ENCODE peak calls at places on chromosome 18, in four cellular contexts. Q is AG08396; Y is T-helper 9 cell; H is naive thymus-derived CD8-positive, alpha-beta T cell. J is an unnamed sample.

GRCh38 chr18:42850174-42850766 is 265.2 kb downstream of the RIT2 start:
- DNase-seq in Q (no peak), Y (no peak), H (no peak), J (no peak)

GRCh38 chr18:60446821-60447220 is 74.2 kb upstream of the MC4R start:
- DNase-seq in Q (no peak), Y (no peak), H (no peak), J (peak)

GRCh38 chr18:44700652-44701051 is 20.0 kb downstream of the SETBP1 start:
- DNase-seq in Q (no peak), Y (no peak), H (no peak), J (no peak)

GRCh38 chr18:65749881-65750280 is 931 bp upstream of the CDH7 start:
- DNase-seq in Q (no peak), Y (no peak), H (no peak), J (no peak)

GRCh38 chr18:44637210-44638051 is 43.3 kb upstream of the SETBP1 start:
- DNase-seq in Q (no peak), Y (no peak), H (no peak), J (peak)

GRCh38 chr18:49168281-49168680 is 217.5 kb upstream of the SMAD7 start:
- DNase-seq in Q (no peak), Y (no peak), H (no peak), J (no peak)

GRCh38 chr18:48931680-48932461 is 18.9 kb downstream of the SMAD7 start:
- DNase-seq in Q (no peak), Y (no peak), H (no peak), J (no peak)

GRCh38 chr18:59758837-59759236 is 61.6 kb upstream of the CCBE1 start:
- DNase-seq in Q (no peak), Y (no peak), H (no peak), J (no peak)

GRCh38 chr18:811192-812122 is 585 bp downstream of the YES1 start:
- DNase-seq in Q (peak), Y (no peak), H (peak), J (peak)

GRCh38 chr18:61764381-61764780 is 128.4 kb downstream of the RNF152 start:
- DNase-seq in Q (no peak), Y (no peak), H (peak), J (no peak)

GRCh38 chr18:43904209-43904837 is 627.0 kb upstream of the SYT4 start:
- DNase-seq in Q (no peak), Y (no peak), H (no peak), J (no peak)

GRCh38 chr18:6747646-6748045 is 18.1 kb downstream of the ARHGAP28 start:
- DNase-seq in Q (peak), Y (no peak), H (no peak), J (peak)

GRCh38 chr18:79485788-79486355 is 90.1 kb downstream of the NFATC1 start:
- DNase-seq in Q (peak), Y (no peak), H (no peak), J (peak)

GRCh38 chr18:29076645-29077044 is 899.7 kb upstream of the CDH2 start:
- DNase-seq in Q (no peak), Y (no peak), H (no peak), J (no peak)

GRCh38 chr18:7147399-7147798 is 29.8 kb upstream of the LAMA1 start:
- DNase-seq in Q (no peak), Y (no peak), H (no peak), J (no peak)

GRCh38 chr18:3186678-3187658 is 32.8 kb downstream of the MYOM1 start:
- DNase-seq in Q (no peak), Y (no peak), H (no peak), J (no peak)

GRCh38 chr18:5879479-5879882 is 15.8 kb downstream of the TMEM200C start:
- DNase-seq in Q (no peak), Y (no peak), H (peak), J (peak)

GRCh38 chr18:32379891-32380290 is 90.8 kb downstream of the GAREM1 start:
- DNase-seq in Q (no peak), Y (no peak), H (no peak), J (no peak)

GRCh38 chr18:3305933-3306332 is 44.0 kb downstream of the MYL12B start:
- DNase-seq in Q (no peak), Y (peak), H (no peak), J (no peak)

GRCh38 chr18:46484971-46485370 is 172.0 kb downstream of the LOXHD1 start:
- DNase-seq in Q (no peak), Y (no peak), H (no peak), J (no peak)

GRCh38 chr18:45567123-45567522 is 48.2 kb upstream of the SLC14A2 start:
- DNase-seq in Q (peak), Y (no peak), H (no peak), J (peak)

GRCh38 chr18:74498712-74499629 is 2.8 kb downstream of the CNDP2 start:
- DNase-seq in Q (no peak), Y (peak), H (peak), J (peak)

GRCh38 chr18:36772339-36772738 is 56.5 kb downstream of the TPGS2 start:
- DNase-seq in Q (no peak), Y (no peak), H (no peak), J (no peak)

GRCh38 chr18:13503839-13504238 is 222.5 kb downstream of the FAM210A start:
- DNase-seq in Q (no peak), Y (no peak), H (no peak), J (no peak)

GRCh38 chr18:845152-845819 is 33.2 kb upstream of the YES1 start:
- DNase-seq in Q (peak), Y (no peak), H (no peak), J (peak)

GRCh38 chr18:8969639-8970378 is 132.7 kb upstream of the NDUFV2 start:
- DNase-seq in Q (no peak), Y (no peak), H (no peak), J (peak)

GRCh38 chr18:70044626-70045025 is 97.0 kb upstream of the CD226 start:
- DNase-seq in Q (peak), Y (no peak), H (no peak), J (peak)

GRCh38 chr18:36441872-36442271 is 144.4 kb downstream of the FHOD3 start:
- DNase-seq in Q (peak), Y (no peak), H (no peak), J (peak)

GRCh38 chr18:70005580-70005979 is 57.9 kb upstream of the CD226 start:
- DNase-seq in Q (no peak), Y (no peak), H (no peak), J (no peak)

GRCh38 chr18:45554070-45554767 is 61.1 kb upstream of the SLC14A2 start:
- DNase-seq in Q (no peak), Y (no peak), H (no peak), J (no peak)

GRCh38 chr18:12516049-12516677 is 108.4 kb downstream of the PRELID3A start:
- DNase-seq in Q (no peak), Y (no peak), H (no peak), J (no peak)

GRCh38 chr18:58269931-58270330 is 225.9 kb downstream of the NEDD4L start:
- DNase-seq in Q (no peak), Y (no peak), H (no peak), J (no peak)

GRCh38 chr18:35775887-35776286 is 194.3 kb downstream of the GALNT1 start:
- DNase-seq in Q (no peak), Y (no peak), H (no peak), J (peak)

J was measured in myocyte.